ENCODE peak calls at places on chromosomes 13 and 19, in four cellular contexts. T, H, L and Y are unnamed samples. For H3K9me3, the result is how much of the 10 kb centered on the place peaks cover.

GRCh38 chr13:73914119-73914518 is 220.1 kb downstream of the KLF12 start:
- DNase-seq in T (peak), H (no peak), L (no peak), Y (no peak)

GRCh38 chr13:110424596-110425443 is 117.7 kb downstream of the COL4A2 start:
- DNase-seq in T (no peak), H (no peak), L (no peak), Y (no peak)

GRCh38 chr19:50311723-50312635 is 17.2 kb downstream of the KCNC3 start:
- DNase-seq in T (peak), H (no peak), L (no peak), Y (no peak)

GRCh38 chr19:41912899-41913475 is 15.3 kb downstream of the ERFL start:
- DNase-seq in T (no peak), H (no peak), L (no peak), Y (no peak)

GRCh38 chr13:80923907-80924306 is 583.0 kb upstream of the SPRY2 start:
- DNase-seq in T (peak), H (no peak), L (no peak), Y (no peak)

GRCh38 chr19:13839938-13840750 is 36.8 kb upstream of the NANOS3 start:
- DNase-seq in T (peak), H (peak), L (peak), Y (no peak)

GRCh38 chr13:76019421-76020044 is 383.4 kb downstream of the LMO7 start:
- DNase-seq in T (no peak), H (no peak), L (no peak), Y (no peak)

GRCh38 chr19:48499352-48500090 is 12.1 kb downstream of the LMTK3 start:
- DNase-seq in T (no peak), H (no peak), L (no peak), Y (no peak)

GRCh38 chr13:113759525-113760137 is 605 bp downstream of the TMEM255B start:
- DNase-seq in T (peak), H (no peak), L (no peak), Y (no peak)

GRCh38 chr13:108834193-108834592 is 204.8 kb downstream of the MYO16 start:
- DNase-seq in T (no peak), H (no peak), L (no peak), Y (no peak)

GRCh38 chr13:33577037-33577436 is 240.9 kb upstream of the RFC3 start:
- DNase-seq in T (peak), H (no peak), L (no peak), Y (no peak)

GRCh38 chr19:1158885-1159448 is 15.1 kb downstream of the SBNO2 start:
- DNase-seq in T (no peak), H (no peak), L (no peak), Y (no peak)

GRCh38 chr13:30743319-30744055 is 8.1 kb downstream of the ALOX5AP start:
- DNase-seq in T (peak), H (no peak), L (peak), Y (no peak)

GRCh38 chr13:29936051-29936813 is 85.8 kb upstream of the UBL3 start:
- DNase-seq in T (no peak), H (no peak), L (no peak), Y (no peak)

GRCh38 chr13:26742691-26743358 is 17.8 kb downstream of the GPR12 start:
- DNase-seq in T (no peak), H (no peak), L (no peak), Y (no peak)

GRCh38 chr13:110206170-110206569 is 100.8 kb downstream of the COL4A1 start:
- DNase-seq in T (no peak), H (no peak), L (no peak), Y (no peak)

GRCh38 chr19:47832723-47833122 is 11.0 kb downstream of the CRX start:
- DNase-seq in T (no peak), H (no peak), L (no peak), Y (no peak)

GRCh38 chr13:74931698-74932433 is 550.1 kb downstream of the TBC1D4 start:
- DNase-seq in T (no peak), H (no peak), L (no peak), Y (no peak)

GRCh38 chr13:93080587-93080986 is 146.0 kb upstream of the GPC6 start:
- DNase-seq in T (peak), H (no peak), L (no peak), Y (no peak)

GRCh38 chr13:52850396-52851152 is 2.1 kb upstream of the PCDH8 start:
- DNase-seq in T (peak), H (peak), L (peak), Y (no peak)

GRCh38 chr13:74715718-74716117 is 581.5 kb upstream of the KLF12 start:
- DNase-seq in T (no peak), H (no peak), L (no peak), Y (no peak)

GRCh38 chr13:30453727-30454126 is 12.0 kb downstream of the HMGB1 start:
- DNase-seq in T (peak), H (no peak), L (no peak), Y (no peak)

GRCh38 chr13:110351636-110352420 is 44.7 kb downstream of the COL4A2 start:
- DNase-seq in T (no peak), H (no peak), L (no peak), Y (no peak)

GRCh38 chr13:42035905-42036521 is 12.4 kb upstream of the DGKH start:
- DNase-seq in T (no peak), H (no peak), L (no peak), Y (no peak)

GRCh38 chr13:24301911-24302310 is 7.5 kb upstream of the C1QTNF9 start:
- DNase-seq in T (no peak), H (no peak), L (no peak), Y (no peak)

GRCh38 chr13:48163066-48163465 is 68.2 kb upstream of the MED4 start:
- DNase-seq in T (peak), H (no peak), L (no peak), Y (no peak)

GRCh38 chr19:10006335-10006708 is 4.0 kb downstream of the COL5A3 start:
- DNase-seq in T (peak), H (no peak), L (no peak), Y (no peak)

GRCh38 chr13:44765076-44765475 is 188.9 kb upstream of the TSC22D1 start:
- DNase-seq in T (peak), H (no peak), L (no peak), Y (no peak)

GRCh38 chr19:4121815-4122214 is 2.1 kb downstream of the MAP2K2 start:
- DNase-seq in T (no peak), H (no peak), L (no peak), Y (no peak)

GRCh38 chr19:46351241-46352041 is 4.6 kb downstream of the PPP5C start:
- DNase-seq in T (peak), H (peak), L (peak), Y (no peak)

GRCh38 chr13:48738261-48738755 is 84.6 kb downstream of the CYSLTR2 start:
- DNase-seq in T (no peak), H (no peak), L (no peak), Y (no peak)

GRCh38 chr13:80276371-80277289 is 64.3 kb downstream of the SPRY2 start:
- DNase-seq in T (peak), H (no peak), L (no peak), Y (no peak)

GRCh38 chr19:11247391-11247790 is 8.0 kb downstream of the ANGPTL8 start:
- DNase-seq in T (peak), H (no peak), L (peak), Y (no peak)

GRCh38 chr13:113915786-113916329 is 52.0 kb upstream of the GAS6 start:
- DNase-seq in T (no peak), H (no peak), L (no peak), Y (no peak)

DNA sequence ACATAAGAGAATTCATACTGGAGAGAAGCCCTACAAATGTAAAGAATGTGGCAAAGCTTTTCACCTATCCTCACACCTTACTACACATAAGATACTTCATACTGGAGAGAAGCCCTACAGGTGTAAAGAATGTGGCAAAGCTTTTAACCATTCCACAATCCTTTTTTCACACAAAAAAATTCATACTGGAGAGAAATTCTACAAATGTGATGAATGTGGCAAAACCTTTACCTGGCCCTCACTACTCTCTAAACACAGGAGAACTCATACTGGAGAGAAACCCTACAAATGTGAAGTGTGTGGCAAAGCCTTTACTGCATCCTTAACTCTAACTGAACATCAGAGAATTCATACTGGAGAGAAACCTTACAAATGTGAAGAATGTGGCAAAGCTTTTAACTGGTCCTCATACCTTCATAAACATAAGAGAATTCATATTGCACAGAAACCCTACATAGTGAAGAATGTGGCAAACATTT is 14.0 kb upstream of the ZNF506 start:
- DNase-seq in T (no peak), H (no peak), L (no peak), Y (no peak)
- H3K9me3 ChIP-seq in T (under half), H (half or more), L (under half), Y (under half)

GRCh38 chr19:23956051-23956450 is 41.4 kb downstream of the ZNF726 start:
- DNase-seq in T (no peak), H (no peak), L (no peak), Y (no peak)

DNA sequence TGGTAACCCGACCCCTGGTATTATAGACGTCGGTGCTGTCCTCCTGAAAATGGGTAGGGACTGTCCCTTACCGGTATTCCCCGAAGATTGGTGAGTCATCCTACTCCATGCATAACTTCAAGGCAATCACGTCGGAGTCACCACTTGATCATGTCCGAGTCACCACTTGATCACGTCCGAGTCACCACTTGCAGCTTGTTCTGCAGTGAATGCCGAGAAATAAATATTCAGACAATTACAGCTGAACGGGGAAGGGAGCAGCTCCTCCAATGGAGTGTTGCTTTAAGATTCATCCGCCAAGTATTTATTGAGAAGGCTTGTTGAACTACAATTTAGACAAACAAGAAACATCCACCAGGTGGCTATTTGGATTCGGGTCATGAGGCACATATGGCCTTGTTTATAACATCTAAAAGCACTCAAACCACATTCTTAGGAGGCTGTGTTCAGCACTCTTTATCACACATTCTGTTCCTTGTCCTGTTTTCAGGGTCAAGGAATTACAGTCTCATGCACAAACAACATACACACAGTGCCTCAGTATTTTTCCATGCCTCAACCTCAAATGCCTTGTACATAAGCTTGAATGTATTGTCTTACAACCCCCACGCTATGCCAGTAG is 43.1 kb downstream of the ZNF726 start:
- DNase-seq in T (no peak), H (no peak), L (peak), Y (no peak)
- H3K9me3 ChIP-seq in T (under half), H (under half), L (under half), Y (under half)

DNA sequence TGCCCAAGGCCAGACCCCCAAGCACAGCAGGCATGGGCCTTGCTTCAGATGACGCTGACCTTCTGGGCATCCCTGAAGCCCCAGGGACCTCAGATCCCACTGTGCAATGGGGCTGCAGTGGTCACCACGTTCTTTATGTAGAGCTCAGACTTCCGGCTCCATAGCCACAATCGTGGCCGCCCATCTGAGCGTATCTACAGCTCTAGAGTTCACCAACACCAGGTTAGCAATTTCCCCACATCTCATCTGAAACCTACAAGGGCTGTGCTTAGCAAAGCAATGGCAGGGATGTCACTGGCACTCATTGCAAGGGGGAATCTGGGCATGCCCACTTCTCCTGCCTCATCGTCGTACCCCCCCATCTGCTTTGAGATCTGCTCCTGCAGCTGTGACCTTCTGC is 384.4 kb upstream of the TSHZ3 start:
- DNase-seq in T (no peak), H (no peak), L (peak), Y (no peak)
- H3K9me3 ChIP-seq in T (under half), H (under half), L (under half), Y (under half)

GRCh38 chr19:23310729-23311211 is 60.6 kb upstream of the ZNF724 start:
- DNase-seq in T (no peak), H (no peak), L (no peak), Y (no peak)

GRCh38 chr19:23309926-23310325 is 59.7 kb upstream of the ZNF724 start:
- DNase-seq in T (no peak), H (no peak), L (no peak), Y (no peak)

GRCh38 chr19:23313196-23313595 is 63.0 kb upstream of the ZNF724 start:
- DNase-seq in T (no peak), H (no peak), L (no peak), Y (no peak)

GRCh38 chr19:23312515-23312914 is 62.3 kb upstream of the ZNF724 start:
- DNase-seq in T (no peak), H (no peak), L (no peak), Y (no peak)

GRCh38 chr19:23311551-23311950 is 61.4 kb upstream of the ZNF724 start:
- DNase-seq in T (no peak), H (no peak), L (no peak), Y (no peak)
- H3K9me3 ChIP-seq in T (under half), H (under half), L (under half), Y (under half)

GRCh38 chr19:44182145-44182544 is 17.2 kb downstream of the ZNF226 start:
- DNase-seq in T (no peak), H (no peak), L (no peak), Y (no peak)

GRCh38 chr19:44180968-44181367 is 16.1 kb downstream of the ZNF226 start:
- DNase-seq in T (no peak), H (no peak), L (no peak), Y (no peak)

DNA sequence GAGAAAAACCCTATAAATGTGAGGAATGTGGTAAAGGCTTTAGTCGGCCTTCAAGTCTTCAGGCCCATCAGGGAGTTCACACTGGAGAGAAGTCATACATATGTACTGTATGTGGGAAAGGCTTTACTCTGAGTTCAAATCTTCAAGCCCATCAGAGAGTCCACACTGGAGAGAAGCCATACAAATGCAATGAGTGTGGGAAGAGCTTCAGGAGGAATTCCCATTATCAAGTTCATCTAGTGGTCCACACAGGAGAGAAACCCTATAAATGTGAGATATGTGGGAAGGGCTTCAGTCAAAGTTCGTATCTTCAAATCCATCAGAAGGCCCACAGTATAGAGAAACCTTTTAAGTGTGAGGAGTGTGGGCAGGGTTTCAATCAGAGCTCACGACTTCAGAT is 11.7 kb downstream of the ZNF226 start:
- DNase-seq in T (no peak), H (no peak), L (no peak), Y (no peak)
- H3K9me3 ChIP-seq in T (under half), H (half or more), L (under half), Y (half or more)

DNA sequence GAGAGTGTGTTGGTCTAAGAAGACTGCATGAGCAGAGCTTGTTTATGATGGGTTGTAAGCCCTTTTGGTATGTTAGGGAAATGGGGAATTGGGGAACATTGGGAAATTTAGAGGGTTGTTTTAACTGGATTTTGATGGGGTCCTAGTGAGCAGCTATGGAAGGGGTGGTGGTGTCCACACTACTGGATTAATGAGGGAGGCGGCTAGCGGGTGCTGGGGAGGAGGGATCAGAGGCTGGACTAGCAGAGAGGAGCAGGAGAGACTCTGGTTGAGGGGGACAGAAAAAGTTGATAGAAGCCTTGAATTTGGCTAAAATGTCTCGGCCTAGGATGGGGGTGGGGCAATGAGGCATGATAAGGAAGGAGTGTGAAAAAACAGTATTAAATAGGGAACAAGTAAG is 1369.1 kb downstream of the UQCRFS1 start:
- DNase-seq in T (no peak), H (no peak), L (no peak), Y (no peak)
- H3K9me3 ChIP-seq in T (under half), H (half or more), L (under half), Y (under half)

DNA sequence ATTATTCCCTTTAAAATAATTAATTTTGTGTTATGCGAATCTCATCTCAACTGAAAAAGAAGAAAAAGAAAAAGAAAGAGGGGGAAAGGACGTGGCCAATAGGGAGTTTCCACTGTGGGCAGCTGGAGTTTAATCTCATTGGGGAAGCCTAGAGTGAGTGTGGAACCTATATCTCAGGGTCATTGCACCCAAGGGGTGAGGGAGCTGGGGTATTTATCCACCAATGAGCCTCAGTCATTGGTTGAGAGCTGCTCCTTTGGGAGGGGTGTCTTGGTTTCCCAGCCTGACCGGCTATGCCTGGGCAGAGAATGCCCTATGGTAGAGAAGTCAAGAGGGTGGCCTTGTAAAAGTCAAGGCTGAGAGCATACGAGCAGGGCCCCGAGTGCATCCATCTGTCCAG is 16.5 kb downstream of the CYP4F22 start:
- DNase-seq in T (no peak), H (no peak), L (no peak), Y (no peak)
- H3K9me3 ChIP-seq in T (under half), H (under half), L (under half), Y (under half)

GRCh38 chr19:28609944-28610343 is 603.0 kb downstream of the UQCRFS1 start:
- DNase-seq in T (no peak), H (no peak), L (no peak), Y (no peak)
- H3K9me3 ChIP-seq in T (under half), H (half or more), L (under half), Y (under half)

DNA sequence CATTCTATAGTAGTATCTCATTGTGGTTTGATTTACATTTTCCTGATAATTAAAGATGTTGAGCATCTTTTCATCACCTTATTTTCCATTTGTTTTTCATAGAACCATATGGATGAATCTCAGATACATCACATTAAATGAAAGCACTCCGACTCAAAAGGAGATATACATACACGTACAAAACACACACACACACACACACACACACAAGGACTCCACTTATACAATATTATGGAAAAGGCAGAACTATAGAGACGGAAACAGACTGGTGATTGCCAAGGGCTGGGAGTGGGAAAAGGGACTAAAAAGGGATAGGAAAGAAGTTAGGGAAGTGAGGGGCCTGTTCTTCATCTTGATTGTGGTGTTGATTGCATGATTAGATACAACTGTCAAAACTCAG is 24.3 kb downstream of the ZNF585A start:
- DNase-seq in T (no peak), H (no peak), L (no peak), Y (no peak)
- H3K9me3 ChIP-seq in T (under half), H (half or more), L (under half), Y (under half)

GRCh38 chr19:15562145-15562544 is 52.9 kb upstream of the CYP4F8 start:
- DNase-seq in T (no peak), H (no peak), L (no peak), Y (no peak)
- H3K9me3 ChIP-seq in T (under half), H (under half), L (under half), Y (under half)